ENCODE peak calls at places on chromosomes 12 and 14, in five cellular contexts. U, R, L, Z and D are unnamed samples.
A peak's percentile ranks its signal among the peaks of the same experiment; 100 is the strongest.

GRCh38 chr12:120581998-120582397 is 796 bp upstream of the POP5 start:
- DNase-seq in U (no peak), R (no peak), L (no peak), Z (no peak), D (no peak)

GRCh38 chr14:78673845-78674244 is 503.7 kb downstream of the NRXN3 start:
- DNase-seq in R (no peak), Z (no peak), L (no peak), U (no peak), D (no peak)

GRCh38 chr12:106994579-106995220 is 7.8 kb upstream of the MTERF2 start:
- DNase-seq in R (no peak), U (no peak), L (no peak), Z (no peak), D (peak; percentile 49)

GRCh38 chr14:104821971-104822608 is 21.2 kb downstream of the ZBTB42 start:
- DNase-seq in Z (no peak), L (no peak), R (no peak), U (no peak), D (no peak)

GRCh38 chr12:31005256-31005943 is 68.3 kb upstream of the DDX11 start:
- DNase-seq in U (no peak), R (no peak), L (no peak), Z (no peak), D (no peak)

GRCh38 chr12:28563926-28564325 is 373.7 kb downstream of the CCDC91 start:
- DNase-seq in Z (no peak), U (no peak), L (no peak), R (no peak), D (peak; percentile 70)

GRCh38 chr12:132279184-132279889 is 50.1 kb downstream of the GALNT9 start:
- DNase-seq in U (no peak), Z (peak; percentile 24), L (no peak), R (no peak), D (no peak)

GRCh38 chr14:92906420-92906819 is 16.5 kb upstream of the CHGA start:
- DNase-seq in U (no peak), Z (no peak), L (no peak), R (no peak), D (no peak)

GRCh38 chr12:62481843-62482540 is 15.4 kb downstream of the MON2 start:
- DNase-seq in U (no peak), L (no peak), Z (no peak), R (no peak), D (no peak)

GRCh38 chr12:131218291-131219172 is 264.8 kb downstream of the ADGRD1 start:
- DNase-seq in Z (no peak), U (no peak), R (no peak), L (peak; percentile 5), D (no peak)

GRCh38 chr12:14928946-14929345 is 9.4 kb downstream of the ERP27 start:
- DNase-seq in R (peak; percentile 28), Z (no peak), L (no peak), U (no peak), D (no peak)

GRCh38 chr12:52525661-52526499 is 5.7 kb upstream of the KRT5 start:
- DNase-seq in Z (peak; percentile 4), L (no peak), R (no peak), U (no peak), D (no peak)

GRCh38 chr12:24960222-24960855 is 11.4 kb upstream of the BCAT1 start:
- DNase-seq in Z (no peak), R (peak; percentile 36), L (no peak), U (no peak), D (no peak)

GRCh38 chr12:78966062-78966461 is 101.5 kb downstream of the SYT1 start:
- DNase-seq in Z (no peak), U (no peak), R (no peak), L (no peak), D (no peak)

GRCh38 chr14:74286736-74287135 is 16.0 kb downstream of the ABCD4 start:
- DNase-seq in Z (no peak), U (no peak), L (no peak), R (no peak), D (no peak)

GRCh38 chr12:23857201-23857600 is 92.3 kb downstream of the SOX5 start:
- DNase-seq in Z (no peak), R (no peak), L (no peak), U (no peak), D (no peak)

GRCh38 chr14:51395361-51395849 is 155.4 kb downstream of the TMX1 start:
- DNase-seq in Z (no peak), R (no peak), L (no peak), U (no peak), D (peak; percentile 74)

GRCh38 chr12:26293612-26294011 is 98.2 kb downstream of the SSPN start:
- DNase-seq in L (peak; percentile 61), Z (no peak), R (no peak), U (no peak), D (no peak)

GRCh38 chr14:105143451-105144230 is 24.9 kb downstream of the JAG2 start:
- DNase-seq in Z (no peak), R (no peak), L (no peak), U (peak; percentile 5), D (no peak)

GRCh38 chr14:78005325-78005724 is 164.8 kb upstream of the NRXN3 start:
- DNase-seq in L (peak; percentile 75), Z (no peak), R (peak; percentile 81), U (no peak), D (no peak)

GRCh38 chr12:56206373-56207166 is 15.2 kb downstream of the RNF41 start:
- DNase-seq in R (no peak), L (no peak), U (peak; percentile 57), Z (peak; percentile 60), D (no peak)

GRCh38 chr14:36507847-36508417 is 12.1 kb downstream of the NKX2-1 start:
- DNase-seq in U (no peak), Z (no peak), R (no peak), L (no peak), D (no peak)

GRCh38 chr12:107610030-107610859 is 75.4 kb upstream of the PWP1 start:
- DNase-seq in Z (no peak), R (no peak), U (no peak), L (peak; percentile 12), D (no peak)

GRCh38 chr12:119664642-119665041 is 3.3 kb upstream of the PRKAB1 start:
- DNase-seq in R (no peak), Z (no peak), U (no peak), L (no peak), D (no peak)

GRCh38 chr12:120847392-120848157 is 56.6 kb downstream of the SPPL3 start:
- DNase-seq in Z (no peak), L (no peak), R (peak; percentile 23), U (no peak), D (no peak)

GRCh38 chr14:104376202-104377140 is 203.1 kb upstream of the C14orf180 start:
- DNase-seq in L (no peak), Z (no peak), R (no peak), U (no peak), D (no peak)

GRCh38 chr12:2833810-2834209 is 1.0 kb downstream of the NRIP2 start:
- DNase-seq in U (no peak), Z (no peak), R (no peak), L (no peak), D (no peak)

GRCh38 chr12:101490286-101490920 is 15.3 kb downstream of the SPIC start:
- DNase-seq in R (peak; percentile 62), U (no peak), L (no peak), Z (no peak), D (no peak)

GRCh38 chr14:51096870-51097269 is 2.0 kb upstream of the TRIM9 start:
- DNase-seq in U (no peak), L (no peak), R (no peak), Z (no peak), D (no peak)

GRCh38 chr12:131445184-131445974 is 265.5 kb upstream of the SFSWAP start:
- DNase-seq in U (no peak), L (no peak), Z (no peak), R (no peak), D (no peak)

GRCh38 chr12:92974759-92975158 is 45.7 kb upstream of the EEA1 start:
- DNase-seq in L (no peak), U (no peak), Z (no peak), R (no peak), D (no peak)
- TF ChIP-seq CTCF in L (no peak), U (no peak), Z (no peak), R (no peak), D (no peak)

DNA sequence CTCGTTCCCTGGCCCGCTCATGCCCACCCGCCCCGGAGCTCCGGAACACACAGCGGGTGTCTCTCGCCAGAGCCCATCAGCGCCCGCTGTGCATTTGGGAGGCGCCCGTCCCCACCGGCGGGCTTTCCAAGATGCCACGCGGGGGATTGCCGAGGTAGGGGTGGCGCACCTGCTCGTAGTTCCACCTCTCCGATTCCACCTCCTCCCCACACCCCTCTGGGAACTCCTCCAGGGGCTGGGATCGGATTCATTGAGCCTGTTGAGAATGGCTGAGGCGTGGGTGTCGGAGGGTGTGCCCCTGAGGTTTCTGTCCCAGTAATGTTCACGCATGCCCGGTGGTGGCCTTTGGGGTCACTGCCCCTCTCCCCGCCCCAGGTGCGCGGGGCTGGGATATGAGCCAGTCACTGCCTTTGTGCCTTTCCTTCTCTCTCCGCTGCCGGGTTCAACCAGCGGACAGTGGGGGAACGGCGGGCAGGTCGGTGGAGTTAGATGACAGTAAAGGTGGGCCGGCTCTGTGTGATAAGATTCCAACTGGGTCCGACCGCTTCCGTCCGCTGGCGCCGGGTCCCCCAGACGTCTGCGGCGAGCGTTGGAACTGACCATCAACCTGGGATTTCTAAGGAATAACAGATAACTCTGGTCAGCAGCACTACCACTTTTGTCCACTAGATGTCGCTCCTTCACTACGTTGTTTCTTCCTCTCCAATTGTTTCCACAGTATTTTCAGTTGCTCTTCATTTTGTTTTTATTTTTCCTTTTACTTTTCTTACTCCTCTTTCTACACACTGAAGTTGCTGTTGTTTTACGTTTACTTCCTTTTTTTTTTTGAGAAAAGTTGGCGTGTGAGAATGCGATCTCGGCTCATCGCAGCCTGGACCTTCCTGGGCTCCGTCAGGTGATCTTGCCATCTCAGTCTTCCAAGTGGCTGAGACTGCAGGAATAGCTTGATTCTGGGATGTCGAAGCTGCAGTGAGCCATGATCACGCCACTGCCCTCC is 178.1 kb upstream of the ALG10B start:
- DNase-seq in Z (peak; percentile 54), U (peak; percentile 72), R (peak; percentile 61), L (no peak), D (peak; percentile 2)
- H3K4me3 ChIP-seq in Z (no peak overlapping the region), U (peak overlapping the region; percentile 28), R (peak overlapping the region; percentile 45), L (peak overlapping the region; percentile 42), D (peak overlapping the region; percentile 39)

GRCh38 chr14:52473557-52473956 is 78.7 kb downstream of the TXNDC16 start:
- DNase-seq in R (peak; percentile 28), Z (no peak), U (no peak), L (peak; percentile 14), D (no peak)
- TF ChIP-seq CTCF in R (peak; percentile 50), Z (peak; percentile 66), U (peak; percentile 23), L (peak; percentile 1), D (peak; percentile 5)

DNA sequence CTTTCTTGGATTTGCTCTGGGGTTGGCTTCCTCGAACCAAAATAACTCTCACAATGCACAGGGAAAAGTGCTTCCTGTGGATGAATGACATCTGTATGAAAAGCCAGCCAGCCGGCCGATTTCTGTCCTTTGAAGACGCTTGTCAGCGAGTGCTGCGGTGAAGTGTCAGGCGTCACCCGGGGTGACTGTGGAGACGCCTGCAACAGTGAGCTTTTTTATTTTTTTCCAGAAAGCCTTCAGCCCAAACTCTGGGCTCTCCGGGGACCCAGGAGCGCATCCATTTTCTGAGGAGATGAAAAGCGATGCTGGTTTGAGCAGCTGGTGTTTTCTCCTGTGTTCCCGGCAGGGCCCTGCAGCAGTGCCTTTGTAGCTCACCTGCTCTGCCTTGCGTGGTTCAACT is 147.9 kb upstream of the MYL2 start:
- DNase-seq in U (no peak), R (no peak), Z (no peak), L (no peak), D (no peak)
- H3K4me3 ChIP-seq in U (no peak overlapping the region), R (no peak overlapping the region), Z (no peak overlapping the region), L (no peak overlapping the region), D (no peak overlapping the region)